ENCODE peak calls at places on chromosomes 7 and 10, in ten cellular contexts. One of them, this sample, is unnamed.
A peak's percentile ranks its signal among the peaks of the same experiment; 100 is the strongest.

GRCh38 chr10:100826983-100827818 is 81.8 kb downstream of the PAX2 start:
- DNase-seq in lower lobe of right lung: no peak
- DNase-seq in bronchial epithelial cell: no peak
- DNase-seq in AG04449: no peak
- DNase-seq in GM12865: no peak
- DNase-seq in glomerular endothelial cell: no peak
- DNase-seq in activated effector memory CD4-positive, alpha-beta T cell treated with anti-CD3 and anti-CD28 coated beads, Interleukin-2, amount 50 U/mL, for 16 hours: peak; percentile 68
- DNase-seq in Ammon's horn: no peak
- DNase-seq in activated naive CD4-positive, alpha-beta T cell treated with anti-CD3 and anti-CD28 coated beads, Interleukin-2, amount 50 U/mL, for 16 hours: peak; percentile 18
- DNase-seq in cardiac fibroblast: no peak
- DNase-seq in this sample: peak; percentile 42

GRCh38 chr7:28155019-28155660 is 25.5 kb downstream of the JAZF1 start:
- DNase-seq in AG04449: no peak
- DNase-seq in bronchial epithelial cell: no peak
- DNase-seq in activated effector memory CD4-positive, alpha-beta T cell treated with anti-CD3 and anti-CD28 coated beads, Interleukin-2, amount 50 U/mL, for 16 hours: no peak
- DNase-seq in cardiac fibroblast: peak; percentile 29
- DNase-seq in lower lobe of right lung: no peak
- DNase-seq in Ammon's horn: peak; percentile 23
- DNase-seq in activated naive CD4-positive, alpha-beta T cell treated with anti-CD3 and anti-CD28 coated beads, Interleukin-2, amount 50 U/mL, for 16 hours: no peak
- DNase-seq in glomerular endothelial cell: no peak
- DNase-seq in GM12865: peak; percentile 65
- DNase-seq in this sample: no peak

GRCh38 chr10:79502561-79503309 is 9.6 kb upstream of the EIF5AL1 start:
- DNase-seq in GM12865: no peak
- DNase-seq in cardiac fibroblast: peak; percentile 23
- DNase-seq in activated effector memory CD4-positive, alpha-beta T cell treated with anti-CD3 and anti-CD28 coated beads, Interleukin-2, amount 50 U/mL, for 16 hours: no peak
- DNase-seq in lower lobe of right lung: no peak
- DNase-seq in Ammon's horn: no peak
- DNase-seq in activated naive CD4-positive, alpha-beta T cell treated with anti-CD3 and anti-CD28 coated beads, Interleukin-2, amount 50 U/mL, for 16 hours: no peak
- DNase-seq in AG04449: no peak
- DNase-seq in glomerular endothelial cell: no peak
- DNase-seq in bronchial epithelial cell: peak; percentile 10
- DNase-seq in this sample: no peak

GRCh38 chr10:104258209-104258608 is 3.5 kb downstream of the GSTO1 start:
- DNase-seq in bronchial epithelial cell: no peak
- DNase-seq in activated naive CD4-positive, alpha-beta T cell treated with anti-CD3 and anti-CD28 coated beads, Interleukin-2, amount 50 U/mL, for 16 hours: no peak
- DNase-seq in GM12865: no peak
- DNase-seq in glomerular endothelial cell: no peak
- DNase-seq in lower lobe of right lung: no peak
- DNase-seq in cardiac fibroblast: no peak
- DNase-seq in Ammon's horn: no peak
- DNase-seq in activated effector memory CD4-positive, alpha-beta T cell treated with anti-CD3 and anti-CD28 coated beads, Interleukin-2, amount 50 U/mL, for 16 hours: no peak
- DNase-seq in AG04449: no peak
- DNase-seq in this sample: no peak

GRCh38 chr10:133375357-133376115 is 2.4 kb upstream of the ECHS1 start:
- DNase-seq in glomerular endothelial cell: no peak
- DNase-seq in lower lobe of right lung: no peak
- DNase-seq in GM12865: no peak
- DNase-seq in Ammon's horn: peak; percentile 61
- DNase-seq in AG04449: no peak
- DNase-seq in activated effector memory CD4-positive, alpha-beta T cell treated with anti-CD3 and anti-CD28 coated beads, Interleukin-2, amount 50 U/mL, for 16 hours: no peak
- DNase-seq in bronchial epithelial cell: no peak
- DNase-seq in activated naive CD4-positive, alpha-beta T cell treated with anti-CD3 and anti-CD28 coated beads, Interleukin-2, amount 50 U/mL, for 16 hours: no peak
- DNase-seq in cardiac fibroblast: no peak
- DNase-seq in this sample: no peak

GRCh38 chr10:76073524-76073923 is 642.1 kb downstream of the LRMDA start:
- DNase-seq in activated effector memory CD4-positive, alpha-beta T cell treated with anti-CD3 and anti-CD28 coated beads, Interleukin-2, amount 50 U/mL, for 16 hours: no peak
- DNase-seq in GM12865: no peak
- DNase-seq in activated naive CD4-positive, alpha-beta T cell treated with anti-CD3 and anti-CD28 coated beads, Interleukin-2, amount 50 U/mL, for 16 hours: no peak
- DNase-seq in bronchial epithelial cell: no peak
- DNase-seq in AG04449: no peak
- DNase-seq in Ammon's horn: no peak
- DNase-seq in glomerular endothelial cell: no peak
- DNase-seq in lower lobe of right lung: no peak
- DNase-seq in cardiac fibroblast: no peak
- DNase-seq in this sample: no peak

GRCh38 chr10:107442035-107442505 is 277.6 kb upstream of the SORCS1 start:
- DNase-seq in GM12865: peak; percentile 69
- DNase-seq in glomerular endothelial cell: no peak
- DNase-seq in Ammon's horn: no peak
- DNase-seq in activated naive CD4-positive, alpha-beta T cell treated with anti-CD3 and anti-CD28 coated beads, Interleukin-2, amount 50 U/mL, for 16 hours: no peak
- DNase-seq in lower lobe of right lung: no peak
- DNase-seq in AG04449: peak; percentile 24
- DNase-seq in cardiac fibroblast: peak; percentile 28
- DNase-seq in bronchial epithelial cell: peak; percentile 84
- DNase-seq in activated effector memory CD4-positive, alpha-beta T cell treated with anti-CD3 and anti-CD28 coated beads, Interleukin-2, amount 50 U/mL, for 16 hours: no peak
- DNase-seq in this sample: peak; percentile 36

GRCh38 chr7:39184387-39184786 is 206.7 kb downstream of the POU6F2 start:
- DNase-seq in activated effector memory CD4-positive, alpha-beta T cell treated with anti-CD3 and anti-CD28 coated beads, Interleukin-2, amount 50 U/mL, for 16 hours: no peak
- DNase-seq in GM12865: peak; percentile 37
- DNase-seq in AG04449: no peak
- DNase-seq in bronchial epithelial cell: no peak
- DNase-seq in activated naive CD4-positive, alpha-beta T cell treated with anti-CD3 and anti-CD28 coated beads, Interleukin-2, amount 50 U/mL, for 16 hours: no peak
- DNase-seq in lower lobe of right lung: no peak
- DNase-seq in glomerular endothelial cell: no peak
- DNase-seq in cardiac fibroblast: no peak
- DNase-seq in Ammon's horn: no peak
- DNase-seq in this sample: no peak

GRCh38 chr10:48599830-48600134 is 5.1 kb downstream of the ARHGAP22 start:
- DNase-seq in activated naive CD4-positive, alpha-beta T cell treated with anti-CD3 and anti-CD28 coated beads, Interleukin-2, amount 50 U/mL, for 16 hours: no peak
- DNase-seq in lower lobe of right lung: no peak
- DNase-seq in bronchial epithelial cell: peak; percentile 27
- DNase-seq in activated effector memory CD4-positive, alpha-beta T cell treated with anti-CD3 and anti-CD28 coated beads, Interleukin-2, amount 50 U/mL, for 16 hours: no peak
- DNase-seq in glomerular endothelial cell: no peak
- DNase-seq in cardiac fibroblast: peak; percentile 40
- DNase-seq in GM12865: no peak
- DNase-seq in Ammon's horn: peak; percentile 80
- DNase-seq in AG04449: no peak
- DNase-seq in this sample: no peak